ENCODE peak calls at places on chromosomes 7 and 10, in eight cellular contexts. V, R, F, O, J, U, D and Q are unnamed samples.
A peak's percentile ranks its signal among the peaks of the same experiment; 100 is the strongest.

GRCh38 chr10:72184156-72184555 is 31.7 kb upstream of the ANAPC16 start:
- DNase-seq in F (no peak), R (no peak), D (no peak), U (no peak), V (no peak), O (no peak), J (no peak), Q (no peak)

GRCh38 chr7:1856161-1856965 is 186.3 kb downstream of the ELFN1 start:
- DNase-seq in U (no peak), R (no peak), F (no peak), J (no peak), D (no peak), V (no peak), O (no peak), Q (no peak)

GRCh38 chr7:130351664-130352015 is 7.0 kb downstream of the CPA5 start:
- DNase-seq in R (no peak), J (no peak), V (no peak), D (no peak), O (no peak), F (no peak), U (no peak), Q (no peak)

GRCh38 chr10:107847620-107848019 is 683.1 kb upstream of the SORCS1 start:
- DNase-seq in O (no peak), D (no peak), J (no peak), R (no peak), U (no peak), F (no peak), V (no peak), Q (no peak)

GRCh38 chr10:17562572-17562971 is 54.6 kb downstream of the HACD1 start:
- DNase-seq in O (no peak), R (peak; percentile 39), D (peak; percentile 20), J (peak; percentile 97), F (no peak), U (no peak), V (peak; percentile 19), Q (peak; percentile 3)

GRCh38 chr7:132622081-132622480 is 45.8 kb upstream of the PLXNA4 start:
- DNase-seq in J (no peak), O (no peak), V (no peak), R (no peak), F (no peak), D (no peak), U (no peak), Q (no peak)

GRCh38 chr10:63522129-63522687 is 1.0 kb downstream of the REEP3 start:
- DNase-seq in R (no peak), J (peak; percentile 8), O (no peak), D (no peak), F (no peak), U (no peak), V (peak; percentile 31), Q (peak; percentile 55)

GRCh38 chr10:80528185-80528700 is 9.5 kb upstream of the SH2D4B start:
- DNase-seq in D (no peak), F (no peak), J (no peak), V (no peak), O (no peak), R (no peak), U (no peak), Q (no peak)

GRCh38 chr7:44891791-44892190 is 6.5 kb upstream of the PURB start:
- DNase-seq in R (no peak), V (no peak), U (no peak), O (no peak), F (no peak), J (no peak), D (no peak), Q (no peak)

GRCh38 chr7:78279035-78279434 is 480.5 kb downstream of the PHTF2 start:
- DNase-seq in V (no peak), D (peak; percentile 46), R (no peak), U (no peak), F (no peak), O (peak; percentile 16), J (peak; percentile 54), Q (peak; percentile 97)

GRCh38 chr7:97119747-97120146 is 2.2 kb downstream of the SDHAF3 start:
- DNase-seq in U (no peak), R (no peak), V (no peak), J (no peak), O (no peak), F (no peak), D (no peak), Q (no peak)

GRCh38 chr10:17122052-17122451 is 7.6 kb downstream of the CUBN start:
- DNase-seq in F (no peak), U (no peak), D (no peak), O (no peak), V (no peak), R (no peak), J (peak; percentile 35), Q (no peak)

GRCh38 chr10:112953075-112953501 is 3.0 kb downstream of the TCF7L2 start:
- DNase-seq in J (peak; percentile 53), R (no peak), O (peak; percentile 48), F (peak; percentile 44), V (no peak), D (no peak), U (no peak), Q (no peak)

GRCh38 chr7:64636386-64636785 is 29.5 kb upstream of the ZNF107 start:
- DNase-seq in J (no peak), U (no peak), D (no peak), O (no peak), F (no peak), V (no peak), R (no peak), Q (no peak)

GRCh38 chr7:116777613-116778380 is 84.6 kb upstream of the CAPZA2 start:
- DNase-seq in R (no peak), J (peak; percentile 41), V (no peak), F (no peak), O (no peak), D (no peak), U (no peak), Q (peak; percentile 75)

GRCh38 chr10:125002423-125003145 is 60.7 kb downstream of the ZRANB1 start:
- DNase-seq in O (no peak), F (peak; percentile 21), V (no peak), R (no peak), U (no peak), D (no peak), J (no peak), Q (no peak)

GRCh38 chr10:88455831-88456230 is 127.3 kb downstream of the RNLS start:
- DNase-seq in V (no peak), R (no peak), J (peak; percentile 82), D (no peak), F (no peak), O (no peak), U (no peak), Q (no peak)

GRCh38 chr10:118594392-118595063 is 920 bp downstream of the PRLHR start:
- DNase-seq in J (peak; percentile 69), D (no peak), V (peak; percentile 94), U (no peak), O (no peak), R (no peak), F (peak; percentile 39), Q (peak; percentile 17)

GRCh38 chr10:72243822-72244437 is 27.9 kb upstream of the ASCC1 start:
- DNase-seq in V (no peak), R (peak; percentile 43), D (peak; percentile 60), O (peak; percentile 97), F (peak; percentile 92), U (no peak), J (peak; percentile 98), Q (peak; percentile 61)

GRCh38 chr10:28188520-28188919 is 114.3 kb downstream of the MPP7 start:
- DNase-seq in J (no peak), D (no peak), F (no peak), O (no peak), V (no peak), U (no peak), R (no peak), Q (no peak)

GRCh38 chr7:128025380-128025779 is 5.9 kb downstream of the LRRC4 start:
- DNase-seq in R (no peak), F (no peak), J (no peak), V (no peak), D (no peak), O (peak; percentile 56), U (no peak), Q (peak; percentile 30)